ENCODE peak calls at places on chromosome 1, in ten cellular contexts. Z, G, I, Y, P, O, T, B, S and E are unnamed samples.

GRCh38 chr1:172121071-172121717 is 279.9 kb downstream of the DNM3 start:
- DNase-seq in Z (no peak), G (no peak), I (no peak), Y (no peak), P (no peak), O (no peak), T (no peak), B (no peak), S (no peak), E (no peak)

GRCh38 chr1:97796716-97797115 is 124.1 kb downstream of the DPYD start:
- DNase-seq in Z (no peak), G (no peak), I (no peak), Y (no peak), P (no peak), O (no peak), T (no peak), B (no peak), S (no peak), E (no peak)

GRCh38 chr1:44120398-44120949 is 1.9 kb downstream of the KLF17 start:
- DNase-seq in Z (no peak), G (no peak), I (no peak), Y (no peak), P (no peak), O (no peak), T (no peak), B (no peak), S (no peak), E (no peak)

GRCh38 chr1:165467706-165468105 is 22.8 kb upstream of the RXRG start:
- DNase-seq in Z (no peak), G (no peak), I (no peak), Y (no peak), P (no peak), O (no peak), T (no peak), B (no peak), S (no peak), E (no peak)

GRCh38 chr1:117860906-117861610 is 68.4 kb downstream of the GDAP2 start:
- DNase-seq in Z (no peak), G (no peak), I (peak), Y (no peak), P (no peak), O (no peak), T (peak), B (no peak), S (no peak), E (peak)

GRCh38 chr1:9186082-9186859 is 48.3 kb upstream of the H6PD start:
- DNase-seq in Z (no peak), G (no peak), I (no peak), Y (no peak), P (no peak), O (no peak), T (no peak), B (no peak), S (no peak), E (no peak)

GRCh38 chr1:43357251-43357650 is 1.5 kb upstream of the CDC20 start:
- DNase-seq in Z (no peak), G (no peak), I (no peak), Y (no peak), P (no peak), O (no peak), T (no peak), B (no peak), S (no peak), E (no peak)

GRCh38 chr1:43938892-43939587 is 5.4 kb downstream of the ARTN start:
- DNase-seq in Z (no peak), G (no peak), I (no peak), Y (no peak), P (no peak), O (no peak), T (no peak), B (no peak), S (no peak), E (no peak)

GRCh38 chr1:27979151-27979858 is 19.5 kb downstream of the XKR8 start:
- DNase-seq in Z (no peak), G (no peak), I (no peak), Y (peak), P (no peak), O (peak), T (peak), B (no peak), S (peak), E (peak)

GRCh38 chr1:209618756-209619420 is 33.3 kb downstream of the LAMB3 start:
- DNase-seq in Z (no peak), G (no peak), I (no peak), Y (no peak), P (no peak), O (no peak), T (peak), B (no peak), S (no peak), E (no peak)

GRCh38 chr1:10917513-10918454 is 94.7 kb upstream of the TARDBP start:
- DNase-seq in Z (no peak), G (no peak), I (no peak), Y (peak), P (no peak), O (no peak), T (no peak), B (no peak), S (peak), E (no peak)

GRCh38 chr1:213014642-213015041 is 1.0 kb downstream of the ANGEL2 start:
- DNase-seq in Z (no peak), G (no peak), I (no peak), Y (peak), P (no peak), O (peak), T (peak), B (no peak), S (peak), E (no peak)

GRCh38 chr1:25502957-25503356 is 40.4 kb upstream of the LDLRAP1 start:
- DNase-seq in Z (peak), G (no peak), I (no peak), Y (no peak), P (no peak), O (peak), T (peak), B (no peak), S (no peak), E (no peak)

GRCh38 chr1:25504706-25505560 is 38.5 kb upstream of the LDLRAP1 start:
- DNase-seq in Z (peak), G (no peak), I (no peak), Y (peak), P (no peak), O (peak), T (peak), B (no peak), S (peak), E (no peak)

GRCh38 chr1:25500694-25501093 is 42.7 kb upstream of the LDLRAP1 start:
- DNase-seq in Z (no peak), G (no peak), I (no peak), Y (no peak), P (no peak), O (no peak), T (peak), B (no peak), S (no peak), E (no peak)

GRCh38 chr1:25503551-25504426 is 39.6 kb upstream of the LDLRAP1 start:
- DNase-seq in Z (peak), G (no peak), I (no peak), Y (peak), P (peak), O (no peak), T (peak), B (no peak), S (peak), E (no peak)

DNA sequence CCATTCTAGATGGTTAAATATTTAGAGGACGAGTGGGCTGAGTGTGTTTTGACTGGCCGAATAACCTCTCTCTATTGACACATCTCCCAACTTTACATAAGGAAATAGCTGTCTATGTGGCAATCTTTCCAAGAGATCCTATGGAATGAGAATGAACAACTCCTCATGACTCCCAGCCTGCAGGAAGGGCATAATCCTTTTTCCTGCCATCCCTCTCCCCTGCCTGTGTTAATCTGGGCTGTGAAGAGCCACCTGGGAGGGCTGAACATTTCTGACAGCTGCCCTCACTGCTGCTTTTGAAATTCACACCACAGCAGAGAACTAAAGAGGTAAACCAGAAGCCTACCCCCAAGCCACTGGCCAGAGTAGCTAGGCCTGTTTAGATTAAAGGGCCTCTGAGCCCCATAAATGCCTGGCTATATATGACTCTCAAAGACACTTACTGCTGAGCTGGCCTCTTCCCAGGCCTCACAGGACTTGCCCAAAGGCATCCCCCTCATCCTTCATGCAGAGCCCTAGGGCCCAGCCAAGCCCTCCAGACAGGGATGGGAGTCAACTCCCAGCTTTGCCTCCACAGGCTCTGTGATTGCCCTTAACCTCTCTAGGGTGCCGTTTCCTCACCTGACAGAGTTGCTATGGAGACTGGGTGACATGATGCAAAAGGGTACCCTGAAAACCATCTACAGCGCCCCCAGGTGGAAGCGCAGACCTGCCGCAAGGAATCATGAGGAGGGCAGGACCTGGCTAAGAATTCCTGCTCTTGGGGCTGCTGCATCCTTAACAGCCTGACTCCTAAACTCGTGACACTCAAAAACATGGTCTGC is 42.0 kb upstream of the LDLRAP1 start:
- DNase-seq in Z (peak), G (no peak), I (peak), Y (no peak), P (no peak), O (no peak), T (peak), B (no peak), S (no peak), E (no peak)
- TF ChIP-seq CTCF in Z (peak), G (peak), I (peak), Y (peak), P (no peak), O (peak), T (peak), B (no peak), S (peak), E (no peak)

GRCh38 chr1:15526021-15526489 is 593 bp upstream of the DNAJC16 start:
- DNase-seq in Z (no peak), G (no peak), I (no peak), Y (no peak), P (peak), O (no peak), T (no peak), B (no peak), S (peak), E (no peak)
- TF ChIP-seq CTCF in Z (no peak), G (no peak), I (no peak), Y (no peak), P (no peak), O (no peak), T (no peak), B (no peak), S (peak), E (no peak)

DNA sequence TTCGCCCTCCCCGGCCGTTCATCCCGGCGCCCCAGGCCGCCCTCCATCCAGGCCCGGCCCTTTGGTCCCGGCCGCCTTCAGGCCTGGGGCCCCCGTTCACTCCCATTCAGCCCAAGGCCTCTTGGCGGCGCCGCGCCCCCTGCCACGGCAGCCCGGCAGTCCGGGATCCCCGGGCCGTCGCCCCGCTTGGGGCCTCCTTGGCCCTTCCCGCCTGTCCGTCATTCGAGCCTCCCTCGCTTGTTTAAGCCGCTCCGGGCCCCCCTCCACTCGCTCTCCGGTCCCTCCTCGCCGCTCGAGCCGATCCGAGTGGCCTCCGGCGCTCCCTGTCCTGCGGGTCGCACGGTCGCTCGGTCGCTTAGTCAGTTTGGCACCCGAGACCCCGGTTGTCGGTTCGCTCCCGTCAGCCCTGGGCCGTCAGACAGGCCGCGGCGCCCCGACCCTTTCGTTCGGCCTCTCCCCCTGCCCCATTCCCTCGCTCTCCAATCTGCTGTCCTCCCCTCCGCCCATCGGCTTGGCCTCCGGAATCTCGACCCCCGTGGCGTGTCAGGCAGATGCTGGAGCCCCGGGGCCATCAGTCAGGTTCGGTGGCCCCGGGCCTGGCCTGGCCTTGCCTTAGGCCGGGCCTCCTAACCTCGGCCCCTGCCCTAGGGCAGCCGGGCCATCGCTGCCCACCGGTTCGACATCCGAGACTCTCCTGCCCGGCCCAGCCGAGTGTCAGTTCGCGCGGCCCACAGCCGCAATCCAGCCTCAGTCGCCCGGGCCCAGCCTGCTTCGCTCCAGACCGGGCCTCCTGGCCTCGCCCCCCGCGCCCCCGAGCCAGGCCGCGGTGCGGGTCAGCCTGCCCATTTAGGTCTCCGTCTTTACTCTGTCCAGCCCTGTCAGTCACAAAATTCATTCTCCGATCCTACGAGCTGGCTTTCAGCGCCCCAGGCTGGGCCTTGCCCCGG is 1.1 kb downstream of the LRRC41 start:
- DNase-seq in Z (peak), G (no peak), I (no peak), Y (peak), P (peak), O (peak), T (peak), B (no peak), S (peak), E (no peak)
- TF ChIP-seq CTCF in Z (peak), G (peak), I (no peak), Y (peak), P (no peak), O (peak), T (peak), B (no peak), S (peak), E (no peak)

GRCh38 chr1:113871597-113872113 is at the start of gene PTPN22:
- DNase-seq in Z (peak), G (no peak), I (peak), Y (peak), P (no peak), O (peak), T (peak), B (no peak), S (peak), E (no peak)

GRCh38 chr1:113875714-113876113 is 4.2 kb upstream of the PTPN22 start:
- DNase-seq in Z (no peak), G (no peak), I (no peak), Y (no peak), P (no peak), O (no peak), T (no peak), B (no peak), S (no peak), E (no peak)

GRCh38 chr1:113872219-113872934 is 865 bp upstream of the PTPN22 start:
- DNase-seq in Z (no peak), G (no peak), I (no peak), Y (peak), P (no peak), O (no peak), T (peak), B (no peak), S (peak), E (no peak)

GRCh38 chr1:113876181-113876580 is 4.7 kb upstream of the PTPN22 start:
- DNase-seq in Z (no peak), G (no peak), I (no peak), Y (no peak), P (no peak), O (no peak), T (no peak), B (no peak), S (no peak), E (no peak)

DNA sequence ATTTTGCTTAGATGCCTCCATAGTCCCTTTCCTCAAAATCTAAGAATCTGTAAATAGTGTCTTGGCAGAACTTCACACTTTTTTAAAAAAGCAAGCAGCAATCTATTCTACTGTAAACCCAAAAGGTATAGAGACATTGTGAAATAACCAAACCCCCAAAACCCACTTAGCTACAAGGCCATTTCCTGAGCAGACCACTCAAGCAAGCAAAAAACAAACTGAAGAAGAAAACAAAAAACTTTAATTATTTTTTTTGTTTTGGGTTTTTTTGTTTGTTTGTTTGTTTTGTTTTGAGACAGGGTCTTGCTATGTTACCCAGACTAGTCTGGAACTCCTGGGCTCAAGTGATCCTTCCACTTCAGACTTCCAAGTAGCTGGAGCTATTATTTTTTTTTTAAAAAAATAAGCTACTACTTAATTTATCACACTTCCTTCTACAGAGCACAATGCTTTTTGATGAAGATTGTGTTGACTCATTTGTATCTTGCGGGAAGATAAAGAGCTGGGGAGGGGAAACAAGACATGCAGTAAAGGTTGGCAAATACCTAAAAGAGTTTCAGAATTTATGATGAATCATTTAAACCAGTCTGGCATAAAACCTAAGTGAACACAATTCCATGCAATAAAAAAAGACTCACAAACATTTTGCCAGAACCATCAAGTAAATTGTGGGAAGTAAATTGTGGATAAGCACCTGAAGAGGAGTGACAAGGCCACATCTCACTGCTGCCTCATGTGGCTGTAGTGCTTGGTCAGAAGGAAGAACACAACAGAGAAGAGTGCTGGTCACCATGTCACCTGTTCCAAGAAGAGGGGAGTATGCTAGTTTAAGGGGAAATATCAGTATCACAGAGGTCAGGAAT is 2.7 kb upstream of the PTPN22 start:
- DNase-seq in Z (peak), G (no peak), I (no peak), Y (peak), P (no peak), O (no peak), T (peak), B (no peak), S (peak), E (no peak)
- TF ChIP-seq CTCF in Z (peak), G (no peak), I (no peak), Y (peak), P (no peak), O (peak), T (peak), B (no peak), S (peak), E (peak)

GRCh38 chr1:188906921-188907641 is 1570.6 kb downstream of the BRINP3 start:
- DNase-seq in Z (no peak), G (no peak), I (no peak), Y (no peak), P (no peak), O (no peak), T (no peak), B (no peak), S (no peak), E (no peak)
- TF ChIP-seq CTCF in Z (no peak), G (no peak), I (no peak), Y (no peak), P (no peak), O (no peak), T (no peak), B (no peak), S (no peak), E (no peak)

GRCh38 chr1:41495171-41495948 is 10.9 kb upstream of the EDN2 start:
- DNase-seq in Z (peak), G (no peak), I (no peak), Y (peak), P (no peak), O (no peak), T (no peak), B (no peak), S (no peak), E (no peak)
- TF ChIP-seq CTCF in Z (peak), G (peak), I (peak), Y (peak), P (peak), O (peak), T (peak), B (no peak), S (peak), E (peak)

GRCh38 chr1:45303582-45304310 is 22.9 kb upstream of the HPDL start:
- DNase-seq in Z (peak), G (peak), I (peak), Y (peak), P (peak), O (peak), T (peak), B (peak), S (peak), E (peak)
- TF ChIP-seq CTCF in Z (peak), G (peak), I (peak), Y (peak), P (peak), O (peak), T (peak), B (no peak), S (peak), E (peak)